ENCODE peak calls at places on chromosomes 5 and 9, in four cellular contexts. M, J, X and B are unnamed samples.

GRCh38 chr5:124034963-124035362 is 523.0 kb downstream of the CSNK1G3 start:
- DNase-seq in M (no peak), J (no peak), X (no peak), B (no peak)

GRCh38 chr9:127216210-127216887 is 48.2 kb upstream of the GARNL3 start:
- DNase-seq in M (no peak), J (no peak), X (no peak), B (no peak)

GRCh38 chr5:35337332-35338168 is 107.3 kb upstream of the PRLR start:
- DNase-seq in M (no peak), J (no peak), X (no peak), B (no peak)

GRCh38 chr5:93274291-93274690 is 306.7 kb downstream of the NR2F1-AS1 start:
- DNase-seq in M (no peak), J (no peak), X (no peak), B (no peak)

GRCh38 chr5:93596676-93597441 is 13.8 kb downstream of the NR2F1 start:
- DNase-seq in M (no peak), J (no peak), X (no peak), B (no peak)

GRCh38 chr5:148912146-148912545 is 85.7 kb downstream of the ADRB2 start:
- DNase-seq in M (no peak), J (no peak), X (no peak), B (no peak)

GRCh38 chr5:122600924-122601323 is 174.0 kb upstream of the SNX2 start:
- DNase-seq in M (no peak), J (no peak), X (no peak), B (no peak)

GRCh38 chr5:23977996-23978395 is 470.6 kb downstream of the PRDM9 start:
- DNase-seq in M (no peak), J (no peak), X (peak; percentile 2), B (no peak)

GRCh38 chr9:97220894-97221477 is 86.5 kb upstream of the CCDC180 start:
- DNase-seq in M (peak; percentile 20), J (no peak), X (no peak), B (no peak)

GRCh38 chr5:110872963-110873362 is 134.2 kb downstream of the SLC25A46 start:
- DNase-seq in M (no peak), J (no peak), X (no peak), B (no peak)

GRCh38 chr5:72597456-72597948 is 90.3 kb upstream of the ZNF366 start:
- DNase-seq in M (no peak), J (no peak), X (no peak), B (no peak)

GRCh38 chr5:154202379-154203260 is 12.1 kb downstream of the GALNT10 start:
- DNase-seq in M (no peak), J (no peak), X (peak; percentile 64), B (no peak)

GRCh38 chr9:87867391-87867790 is 15.3 kb upstream of the SPATA31E1 start:
- DNase-seq in M (no peak), J (no peak), X (no peak), B (no peak)

GRCh38 chr9:97711223-97711626 is 14.1 kb upstream of the XPA start:
- DNase-seq in M (no peak), J (no peak), X (no peak), B (no peak)

GRCh38 chr5:135127604-135128240 is 93.7 kb upstream of the PITX1 start:
- DNase-seq in M (no peak), J (no peak), X (no peak), B (no peak)